ENCODE peak calls at places on chromosomes 1 and 21, in seven cellular contexts. C is spleen, B is colonic mucosa, M is fibroblast of lung, U is left lung, T is upper lobe of left lung, O is IMR-90. E is an unnamed sample. For H3K27me3, the result is how much of the 10 kb centered on the place peaks cover.

GRCh38 chr1:33301273-33301984 is 19.5 kb downstream of the A3GALT2 start:
- DNase-seq in C (peak), B (no peak), M (no peak), U (no peak), T (peak), O (peak), E (no peak)

GRCh38 chr1:167064622-167065021 is 25.6 kb downstream of the GPA33 start:
- DNase-seq in C (no peak), B (no peak), M (no peak), U (no peak), T (no peak), O (no peak), E (no peak)

GRCh38 chr1:40794915-40795715 is 11.5 kb downstream of the KCNQ4 start:
- DNase-seq in C (no peak), B (no peak), M (no peak), U (no peak), T (no peak), O (no peak), E (no peak)

GRCh38 chr1:211829343-211830054 is 1.1 kb downstream of the LPGAT1 start:
- DNase-seq in C (peak), B (peak), M (peak), U (no peak), T (no peak), O (no peak), E (peak)

GRCh38 chr1:33161061-33161681 is 20.7 kb downstream of the TRIM62 start:
- DNase-seq in C (no peak), B (no peak), M (peak), U (no peak), T (no peak), O (peak), E (peak)

GRCh38 chr21:33032434-33033047 is 6.8 kb downstream of the OLIG2 start:
- DNase-seq in C (no peak), B (no peak), M (no peak), U (no peak), T (no peak), O (no peak), E (no peak)

GRCh38 chr21:25561668-25562641 is 45.3 kb downstream of the MRPL39 start:
- DNase-seq in C (peak), B (peak), M (peak), U (peak), T (peak), O (peak), E (no peak)

GRCh38 chr1:167043752-167044488 is 46.3 kb downstream of the GPA33 start:
- DNase-seq in C (peak), B (peak), M (peak), U (peak), T (peak), O (peak), E (no peak)

GRCh38 chr1:28127617-28128257 is 39.3 kb upstream of the EYA3 start:
- DNase-seq in C (no peak), B (no peak), M (no peak), U (no peak), T (no peak), O (no peak), E (no peak)

GRCh38 chr1:244297087-244297486 is 154.6 kb downstream of the ADSS2 start:
- DNase-seq in C (no peak), B (no peak), M (no peak), U (no peak), T (no peak), O (no peak), E (no peak)

GRCh38 chr1:226619031-226619430 is 70.5 kb downstream of the STUM start:
- DNase-seq in C (no peak), B (no peak), M (no peak), U (no peak), T (no peak), O (no peak), E (no peak)

GRCh38 chr21:41361786-41362604 is at the start of gene MX2:
- DNase-seq in C (peak), B (peak), M (peak), U (no peak), T (peak), O (peak), E (no peak)

GRCh38 chr1:167720965-167721616 is 691 bp upstream of the MPZL1 start:
- DNase-seq in C (no peak), B (peak), M (peak), U (no peak), T (peak), O (peak), E (no peak)

GRCh38 chr1:63946866-63947491 is 173.2 kb downstream of the ROR1 start:
- DNase-seq in C (no peak), B (no peak), M (peak), U (no peak), T (no peak), O (no peak), E (no peak)

GRCh38 chr21:17796037-17796403 is 23.1 kb downstream of the C21orf91 start:
- DNase-seq in C (no peak), B (no peak), M (no peak), U (no peak), T (no peak), O (no peak), E (no peak)

GRCh38 chr1:51843948-51844347 is 34.6 kb downstream of the NRDC start:
- DNase-seq in C (no peak), B (no peak), M (no peak), U (no peak), T (no peak), O (no peak), E (no peak)

GRCh38 chr1:221440658-221441057 is 301.2 kb downstream of the DUSP10 start:
- DNase-seq in C (no peak), B (no peak), M (peak), U (no peak), T (peak), O (no peak), E (no peak)

GRCh38 chr1:244757091-244757939 is 78.1 kb upstream of the COX20 start:
- DNase-seq in C (no peak), B (no peak), M (peak), U (no peak), T (peak), O (peak), E (no peak)

GRCh38 chr1:36729716-36730510 is 247.2 kb upstream of the CSF3R start:
- DNase-seq in C (no peak), B (no peak), M (no peak), U (no peak), T (no peak), O (no peak), E (no peak)

GRCh38 chr1:54952950-54953718 is 27.3 kb upstream of the TMEM61 start:
- DNase-seq in C (no peak), B (no peak), M (peak), U (no peak), T (peak), O (peak), E (no peak)

GRCh38 chr1:203038217-203038741 is 12.0 kb downstream of the PPFIA4 start:
- DNase-seq in C (no peak), B (no peak), M (peak), U (no peak), T (no peak), O (peak), E (peak)

GRCh38 chr1:119778886-119779560 is 10.3 kb upstream of the HMGCS2 start:
- DNase-seq in C (no peak), B (no peak), M (no peak), U (no peak), T (no peak), O (no peak), E (no peak)

GRCh38 chr1:215269955-215270354 is 187.4 kb downstream of the KCNK2 start:
- DNase-seq in C (no peak), B (no peak), M (no peak), U (no peak), T (no peak), O (no peak), E (no peak)

GRCh38 chr1:82423174-82423815 is 622.6 kb downstream of the ADGRL2 start:
- DNase-seq in C (no peak), B (no peak), M (peak), U (no peak), T (no peak), O (no peak), E (no peak)

GRCh38 chr1:243482237-243483022 is 226.6 kb downstream of the SDCCAG8 start:
- DNase-seq in C (no peak), B (no peak), M (peak), U (no peak), T (no peak), O (peak), E (no peak)

GRCh38 chr1:204149635-204150565 is 1.9 kb downstream of the ETNK2 start:
- DNase-seq in C (peak), B (no peak), M (no peak), U (no peak), T (no peak), O (no peak), E (no peak)

GRCh38 chr1:157025856-157026255 is 19.7 kb downstream of the ARHGEF11 start:
- DNase-seq in C (no peak), B (no peak), M (no peak), U (no peak), T (no peak), O (peak), E (no peak)

GRCh38 chr1:37437058-37437457 is 37.3 kb upstream of the ZC3H12A start:
- DNase-seq in C (no peak), B (no peak), M (no peak), U (no peak), T (no peak), O (no peak), E (no peak)

GRCh38 chr1:206835186-206835585 is 30.2 kb upstream of the IL20 start:
- DNase-seq in C (no peak), B (no peak), M (no peak), U (no peak), T (no peak), O (no peak), E (no peak)

GRCh38 chr1:210373628-210373877 is 44.9 kb downstream of the HHAT start:
- DNase-seq in C (no peak), B (no peak), M (no peak), U (no peak), T (no peak), O (no peak), E (no peak)

GRCh38 chr1:151062738-151063371 is 2.7 kb downstream of the MLLT11 start:
- DNase-seq in C (no peak), B (no peak), M (peak), U (no peak), T (no peak), O (peak), E (no peak)

GRCh38 chr1:48772221-48772620 is 4.5 kb downstream of the BEND5 start:
- DNase-seq in C (no peak), B (peak), M (no peak), U (no peak), T (no peak), O (no peak), E (no peak)

GRCh38 chr1:48775817-48776399 is 783 bp downstream of the BEND5 start:
- DNase-seq in C (peak), B (no peak), M (no peak), U (no peak), T (no peak), O (no peak), E (no peak)

GRCh38 chr1:48773133-48773532 is 3.6 kb downstream of the BEND5 start:
- DNase-seq in C (no peak), B (no peak), M (no peak), U (no peak), T (no peak), O (no peak), E (no peak)

GRCh38 chr1:48777219-48777895 is 666 bp upstream of the BEND5 start:
- DNase-seq in C (no peak), B (peak), M (no peak), U (no peak), T (no peak), O (no peak), E (no peak)

DNA sequence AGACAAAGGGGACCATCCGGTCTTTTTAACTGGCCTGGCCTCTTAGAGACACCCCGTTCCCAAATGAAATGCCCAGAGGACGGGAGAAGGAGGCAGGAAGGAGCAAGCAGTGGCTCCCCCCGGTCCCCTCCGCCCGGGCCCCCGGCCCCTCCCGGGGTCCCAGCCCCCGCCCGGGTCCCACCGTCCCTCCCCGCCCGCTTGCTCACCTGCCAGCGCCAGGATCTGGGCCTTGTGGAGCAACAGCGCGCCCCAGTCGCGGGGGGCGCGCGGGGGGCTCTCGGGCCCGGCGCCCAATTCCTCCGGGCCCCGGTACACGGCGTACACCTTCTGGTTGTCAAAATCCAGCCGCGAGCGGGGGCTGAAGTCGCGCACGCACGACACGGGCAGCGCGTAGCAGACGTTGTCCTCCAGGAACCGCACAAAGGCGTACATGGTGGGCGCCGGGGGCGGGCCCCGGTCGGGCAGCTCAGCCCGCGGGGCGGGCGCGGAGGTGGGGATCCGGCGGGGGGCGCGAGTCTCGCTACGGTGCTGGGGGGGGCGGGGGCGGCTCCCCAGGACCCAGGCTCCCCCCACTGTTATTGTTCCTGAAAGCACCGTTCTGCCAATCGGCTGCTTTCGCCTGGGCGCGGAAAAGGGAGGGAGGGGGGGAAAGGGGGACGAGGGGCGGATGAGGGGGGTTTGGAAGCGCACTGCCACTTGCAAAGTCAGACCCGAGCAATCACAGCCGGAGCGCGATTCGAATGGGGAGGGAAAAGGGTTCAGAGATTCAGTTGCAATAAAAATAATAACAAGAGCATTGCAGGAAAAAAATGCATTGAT is at the start of gene BEND5:
- DNase-seq in C (peak), B (peak), M (peak), U (peak), T (peak), O (peak), E (peak)
- H3K4me3 ChIP-seq in C (peak), B (peak), M (peak), U (peak), T (peak), O (peak), E (peak)

GRCh38 chr1:30257742-30258380 is 465.5 kb downstream of the MATN1 start:
- DNase-seq in C (peak), B (no peak), M (no peak), U (no peak), T (no peak), O (no peak), E (no peak)

GRCh38 chr1:30258876-30259275 is 464.5 kb downstream of the MATN1 start:
- DNase-seq in C (peak), B (no peak), M (no peak), U (no peak), T (no peak), O (no peak), E (no peak)

GRCh38 chr1:30259631-30260030 is 463.8 kb downstream of the MATN1 start:
- DNase-seq in C (no peak), B (no peak), M (peak), U (no peak), T (no peak), O (no peak), E (no peak)

GRCh38 chr1:30257322-30257721 is 466.1 kb downstream of the MATN1 start:
- DNase-seq in C (no peak), B (no peak), M (no peak), U (no peak), T (no peak), O (no peak), E (no peak)

DNA sequence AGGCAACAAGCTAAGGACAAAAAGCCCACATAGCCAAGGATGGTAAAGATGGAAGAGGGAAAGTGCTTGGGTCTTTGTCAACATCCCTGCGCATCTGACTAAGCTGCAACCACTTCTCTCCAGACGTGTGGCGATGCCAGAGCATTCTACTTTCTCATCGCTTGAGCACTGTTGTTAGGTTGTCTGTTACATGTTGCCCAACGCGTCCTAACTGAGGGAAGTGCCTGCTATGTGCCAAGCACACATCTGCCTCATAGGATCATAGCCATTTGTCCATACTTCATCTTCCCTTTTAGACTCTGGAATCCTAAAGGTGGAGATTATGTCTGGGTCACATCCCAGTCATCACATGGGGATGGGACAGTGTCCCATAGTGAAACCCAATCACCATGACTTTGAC is 464.9 kb downstream of the MATN1 start:
- DNase-seq in C (peak), B (no peak), M (no peak), U (no peak), T (no peak), O (no peak), E (no peak)
- TF ChIP-seq CTCF in C (no peak), B (no peak), M (no peak), U (no peak), T (no peak), O (no peak), E (no peak)

GRCh38 chr1:103171041-103171590 is 62.8 kb upstream of the COL11A1 start:
- DNase-seq in C (no peak), B (no peak), M (no peak), U (no peak), T (no peak), O (peak), E (no peak)
- H3K27me3 ChIP-seq in C (under half), B (under half), M (under half), U (under half), T (under half), O (under half), E (under half)

DNA sequence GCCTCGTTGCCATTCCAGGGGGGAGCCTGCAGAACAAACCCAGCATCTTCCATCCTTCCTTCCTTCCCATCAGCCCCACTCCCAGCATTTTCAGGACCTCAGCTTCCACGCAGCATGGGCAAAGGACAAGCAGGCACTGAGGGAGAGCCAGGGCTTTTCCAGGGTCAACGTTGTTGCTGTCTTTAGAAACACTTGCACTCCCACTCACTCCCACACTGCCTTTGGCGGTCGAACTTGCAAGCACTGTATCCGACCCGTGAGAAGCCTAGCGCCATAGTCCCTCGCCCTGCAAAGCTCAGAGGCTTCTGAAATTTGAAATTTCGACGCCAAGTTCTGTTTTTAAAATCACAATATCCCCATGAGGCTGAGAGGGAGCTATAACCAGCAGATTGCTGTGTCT is 47.4 kb downstream of the KCNAB2 start:
- DNase-seq in C (no peak), B (no peak), M (no peak), U (no peak), T (no peak), O (no peak), E (no peak)
- H3K4me3 ChIP-seq in C (no peak), B (no peak), M (no peak), U (no peak), T (no peak), O (no peak), E (no peak)

DNA sequence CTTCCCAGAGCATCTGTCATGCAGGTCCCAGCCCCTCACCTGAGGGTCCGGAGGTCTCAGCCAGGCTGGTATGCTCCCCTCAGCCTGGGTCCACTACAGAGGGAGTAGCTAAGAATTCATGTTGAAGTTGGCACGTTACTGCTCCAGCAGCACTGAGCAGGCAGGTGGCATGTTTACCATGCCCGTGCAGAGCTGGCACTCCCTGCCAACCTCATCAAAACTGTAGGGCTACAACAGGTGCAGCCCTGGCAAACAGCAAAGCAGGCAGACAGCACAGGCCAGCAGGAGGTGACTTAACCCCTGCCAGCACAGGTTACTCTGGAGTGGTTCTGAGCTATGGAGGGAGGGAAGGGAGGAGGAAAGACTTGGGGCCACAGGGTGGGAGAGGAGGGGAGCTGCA is 46.4 kb downstream of the NUAK2 start:
- DNase-seq in C (peak), B (peak), M (no peak), U (no peak), T (peak), O (no peak), E (no peak)
- TF ChIP-seq CTCF in C (no peak), B (no peak), M (no peak), U (no peak), T (no peak), O (no peak), E (no peak)

GRCh38 chr1:47223921-47224675 is 7.9 kb downstream of the TAL1 start:
- DNase-seq in C (no peak), B (no peak), M (no peak), U (no peak), T (no peak), O (no peak), E (no peak)
- H3K27me3 ChIP-seq in C (half or more), B (half or more), M (half or more), U (half or more), T (under half), O (half or more), E (under half)

DNA sequence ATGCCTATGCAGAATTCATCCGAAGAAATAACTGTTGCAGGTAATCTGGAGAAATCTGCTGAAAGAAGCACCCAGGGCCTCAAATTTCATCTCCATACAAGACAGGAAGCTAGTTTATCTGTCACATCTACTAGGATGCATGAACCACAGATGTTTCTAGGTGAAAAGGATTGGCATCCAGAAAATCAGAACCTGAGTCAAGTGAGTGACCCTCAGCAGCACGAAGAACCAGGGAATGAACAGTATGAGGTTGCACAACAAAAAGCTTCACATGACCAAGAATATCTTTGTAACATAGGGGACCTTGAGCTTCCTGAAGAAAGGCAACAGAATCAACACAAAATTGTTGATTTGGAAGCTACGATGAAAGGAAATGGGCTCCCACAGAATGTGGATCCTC is 24.0 kb upstream of the PLEKHM2 start:
- DNase-seq in C (no peak), B (no peak), M (no peak), U (no peak), T (no peak), O (no peak), E (no peak)
- H3K4me3 ChIP-seq in C (no peak), B (no peak), M (no peak), U (no peak), T (no peak), O (no peak), E (no peak)

GRCh38 chr1:114152211-114153050 is 1.2 kb downstream of the SYT6 start:
- DNase-seq in C (peak), B (no peak), M (peak), U (peak), T (peak), O (peak), E (no peak)

GRCh38 chr1:114154963-114155322 is 1.3 kb upstream of the SYT6 start:
- DNase-seq in C (no peak), B (no peak), M (peak), U (peak), T (no peak), O (no peak), E (no peak)

GRCh38 chr1:114153051-114153620 is 533 bp downstream of the SYT6 start:
- DNase-seq in C (no peak), B (no peak), M (no peak), U (peak), T (no peak), O (no peak), E (no peak)

GRCh38 chr1:114154146-114154962 is 685 bp upstream of the SYT6 start:
- DNase-seq in C (no peak), B (no peak), M (peak), U (no peak), T (no peak), O (no peak), E (no peak)

GRCh38 chr1:114153621-114154145 is at the start of gene SYT6:
- DNase-seq in C (no peak), B (no peak), M (no peak), U (peak), T (no peak), O (no peak), E (no peak)
- TF ChIP-seq CTCF in C (no peak), B (no peak), M (no peak), U (no peak), T (no peak), O (no peak), E (no peak)